ENCODE peak calls at places on chromosomes 13 and 19, in four cellular contexts. One of them, this sample, is unnamed.

GRCh38 chr13:87084192-87084591 is 587.0 kb upstream of the SLITRK5 start:
- DNase-seq in GM23338: peak
- DNase-seq in T-helper 1 cell: no peak
- DNase-seq in effector CD4-positive, alpha-beta T cell: no peak
- DNase-seq in this sample: no peak

GRCh38 chr19:15526408-15526807 is 18.1 kb downstream of the CYP4F22 start:
- DNase-seq in GM23338: no peak
- DNase-seq in T-helper 1 cell: no peak
- DNase-seq in effector CD4-positive, alpha-beta T cell: no peak
- DNase-seq in this sample: no peak

GRCh38 chr13:98977568-98978270 is at the start of gene DOCK9:
- DNase-seq in GM23338: peak
- DNase-seq in T-helper 1 cell: no peak
- DNase-seq in effector CD4-positive, alpha-beta T cell: no peak
- DNase-seq in this sample: no peak

GRCh38 chr13:50422181-50423148 is 407.2 kb downstream of the KCNRG start:
- DNase-seq in GM23338: no peak
- DNase-seq in T-helper 1 cell: no peak
- DNase-seq in effector CD4-positive, alpha-beta T cell: no peak
- DNase-seq in this sample: no peak

GRCh38 chr13:39209731-39210633 is 171.7 kb downstream of the NHLRC3 start:
- DNase-seq in GM23338: no peak
- DNase-seq in T-helper 1 cell: no peak
- DNase-seq in effector CD4-positive, alpha-beta T cell: no peak
- DNase-seq in this sample: no peak

GRCh38 chr13:99953138-99953755 is 18.3 kb downstream of the ZIC5 start:
- DNase-seq in GM23338: no peak
- DNase-seq in T-helper 1 cell: no peak
- DNase-seq in effector CD4-positive, alpha-beta T cell: no peak
- DNase-seq in this sample: no peak

GRCh38 chr19:9863759-9864158 is 28.6 kb downstream of the PIN1 start:
- DNase-seq in GM23338: no peak
- DNase-seq in T-helper 1 cell: no peak
- DNase-seq in effector CD4-positive, alpha-beta T cell: no peak
- DNase-seq in this sample: no peak

GRCh38 chr13:73096173-73097117 is 37.6 kb downstream of the KLF5 start:
- DNase-seq in GM23338: no peak
- DNase-seq in T-helper 1 cell: no peak
- DNase-seq in effector CD4-positive, alpha-beta T cell: no peak
- DNase-seq in this sample: no peak

GRCh38 chr13:97344250-97345175 is 89.5 kb upstream of the RAP2A start:
- DNase-seq in GM23338: peak
- DNase-seq in T-helper 1 cell: no peak
- DNase-seq in effector CD4-positive, alpha-beta T cell: peak
- DNase-seq in this sample: peak

GRCh38 chr13:71865858-71866172 is 1.2 kb downstream of the DACH1 start:
- DNase-seq in GM23338: peak
- DNase-seq in T-helper 1 cell: no peak
- DNase-seq in effector CD4-positive, alpha-beta T cell: no peak
- DNase-seq in this sample: no peak

GRCh38 chr19:2717638-2718541 is 3.3 kb downstream of the DIRAS1 start:
- DNase-seq in GM23338: no peak
- DNase-seq in T-helper 1 cell: no peak
- DNase-seq in effector CD4-positive, alpha-beta T cell: no peak
- DNase-seq in this sample: no peak

GRCh38 chr13:39623466-39623865 is 20.5 kb upstream of the LHFPL6 start:
- DNase-seq in GM23338: no peak
- DNase-seq in T-helper 1 cell: no peak
- DNase-seq in effector CD4-positive, alpha-beta T cell: no peak
- DNase-seq in this sample: no peak

GRCh38 chr19:7701654-7702457 is at the start of gene FCER2:
- DNase-seq in GM23338: no peak
- DNase-seq in T-helper 1 cell: no peak
- DNase-seq in effector CD4-positive, alpha-beta T cell: no peak
- DNase-seq in this sample: no peak

GRCh38 chr19:55336101-55336500 is 3.6 kb upstream of the KMT5C start:
- DNase-seq in GM23338: no peak
- DNase-seq in T-helper 1 cell: no peak
- DNase-seq in effector CD4-positive, alpha-beta T cell: no peak
- DNase-seq in this sample: no peak

GRCh38 chr13:43908156-43909126 is 28.7 kb downstream of the LACC1 start:
- DNase-seq in GM23338: peak
- DNase-seq in T-helper 1 cell: no peak
- DNase-seq in effector CD4-positive, alpha-beta T cell: peak
- DNase-seq in this sample: no peak

GRCh38 chr13:76856141-76856571 is 30.0 kb downstream of the KCTD12 start:
- DNase-seq in GM23338: no peak
- DNase-seq in T-helper 1 cell: no peak
- DNase-seq in effector CD4-positive, alpha-beta T cell: no peak
- DNase-seq in this sample: no peak

GRCh38 chr13:23289917-23290357 is 109.2 kb downstream of the SGCG start:
- DNase-seq in GM23338: no peak
- DNase-seq in T-helper 1 cell: no peak
- DNase-seq in effector CD4-positive, alpha-beta T cell: no peak
- DNase-seq in this sample: no peak

GRCh38 chr19:41391618-41392017 is 5.5 kb downstream of the EXOSC5 start:
- DNase-seq in GM23338: no peak
- DNase-seq in T-helper 1 cell: no peak
- DNase-seq in effector CD4-positive, alpha-beta T cell: no peak
- DNase-seq in this sample: no peak

GRCh38 chr13:100088282-100088647 is 628 bp upstream of the PCCA start:
- DNase-seq in GM23338: no peak
- DNase-seq in T-helper 1 cell: no peak
- DNase-seq in effector CD4-positive, alpha-beta T cell: no peak
- DNase-seq in this sample: no peak

GRCh38 chr19:18112989-18113478 is 15.5 kb downstream of the MAST3 start:
- DNase-seq in GM23338: peak
- DNase-seq in T-helper 1 cell: no peak
- DNase-seq in effector CD4-positive, alpha-beta T cell: peak
- DNase-seq in this sample: peak

GRCh38 chr13:109900723-109901122 is 114.3 kb upstream of the IRS2 start:
- DNase-seq in GM23338: no peak
- DNase-seq in T-helper 1 cell: no peak
- DNase-seq in effector CD4-positive, alpha-beta T cell: no peak
- DNase-seq in this sample: no peak

GRCh38 chr19:3342246-3342645 is 24.1 kb upstream of the NFIC start:
- DNase-seq in GM23338: no peak
- DNase-seq in T-helper 1 cell: no peak
- DNase-seq in effector CD4-positive, alpha-beta T cell: no peak
- DNase-seq in this sample: no peak

GRCh38 chr13:110897024-110897423 is 17.8 kb downstream of the ANKRD10 start:
- DNase-seq in GM23338: no peak
- DNase-seq in T-helper 1 cell: no peak
- DNase-seq in effector CD4-positive, alpha-beta T cell: no peak
- DNase-seq in this sample: no peak

GRCh38 chr19:290539-291521 is at the start of gene PLPP2:
- DNase-seq in GM23338: peak
- DNase-seq in T-helper 1 cell: no peak
- DNase-seq in effector CD4-positive, alpha-beta T cell: no peak
- DNase-seq in this sample: no peak

GRCh38 chr13:77176350-77176749 is 149.4 kb upstream of the FBXL3 start:
- DNase-seq in GM23338: no peak
- DNase-seq in T-helper 1 cell: no peak
- DNase-seq in effector CD4-positive, alpha-beta T cell: no peak
- DNase-seq in this sample: no peak

This sample was measured in CD4-positive, CD25-positive, alpha-beta regulatory T cell.